ENCODE peak calls at places on chromosomes 7 and 10, in ten cellular contexts. M is tibial artery; G is stomach; B is mammary epithelial cell; I is transverse colon; Y is effector memory CD4-positive, alpha-beta T cell; C is HCT116; S is dorsolateral prefrontal cortex; D is CD4-positive, alpha-beta T cell; X is SJSA1. F is an unnamed sample.

GRCh38 chr7:69078997-69079769 is 519.1 kb upstream of the AUTS2 start:
- DNase-seq in S (peak; percentile 10), G (no peak), D (no peak), C (no peak), I (peak; percentile 7), M (no peak), X (no peak), Y (no peak), B (no peak), F (peak; percentile 15)

GRCh38 chr10:48444861-48445841 is 138.7 kb downstream of the MAPK8 start:
- DNase-seq in C (no peak), D (no peak), X (no peak), G (peak; percentile 25), Y (no peak), I (no peak), M (peak; percentile 56), B (peak; percentile 32), S (no peak), F (no peak)

GRCh38 chr7:45225560-45226335 is 68.2 kb downstream of the RAMP3 start:
- DNase-seq in S (peak; percentile 56), B (no peak), I (no peak), X (no peak), M (no peak), G (no peak), C (no peak), D (no peak), Y (no peak), F (no peak)

GRCh38 chr7:73359746-73360375 is 31.9 kb downstream of the FKBP6 start:
- DNase-seq in B (no peak), M (no peak), G (no peak), C (no peak), D (no peak), X (no peak), S (no peak), I (no peak), Y (no peak), F (no peak)

GRCh38 chr7:45627691-45628456 is 53.7 kb downstream of the ADCY1 start:
- DNase-seq in I (no peak), S (no peak), Y (no peak), X (no peak), B (no peak), M (no peak), C (no peak), D (no peak), G (no peak), F (no peak)

GRCh38 chr7:97479740-97480290 is 252.1 kb upstream of the TAC1 start:
- DNase-seq in S (no peak), B (no peak), I (no peak), C (no peak), X (no peak), M (no peak), G (no peak), Y (no peak), D (no peak), F (no peak)

GRCh38 chr10:100775346-100775745 is 30.0 kb downstream of the PAX2 start:
- DNase-seq in C (no peak), S (no peak), G (no peak), I (no peak), B (no peak), M (no peak), Y (no peak), D (no peak), X (no peak), F (no peak)

GRCh38 chr7:34281260-34281659 is 375.9 kb downstream of the BMPER start:
- DNase-seq in Y (no peak), D (no peak), X (no peak), S (no peak), G (no peak), C (no peak), B (no peak), M (no peak), I (peak; percentile 8), F (no peak)

GRCh38 chr10:132685121-132685891 is 100.6 kb downstream of the NKX6-2 start:
- DNase-seq in I (peak; percentile 35), B (no peak), G (peak; percentile 90), D (no peak), S (peak; percentile 34), C (no peak), X (peak; percentile 58), M (peak; percentile 61), Y (no peak), F (no peak)

GRCh38 chr10:16597656-16598055 is 76.0 kb upstream of the C1QL3 start:
- DNase-seq in G (no peak), S (no peak), D (no peak), B (no peak), Y (no peak), X (peak; percentile 61), M (no peak), C (no peak), I (no peak), F (peak; percentile 1)

GRCh38 chr10:44186150-44186549 is 198.7 kb downstream of the CXCL12 start:
- DNase-seq in S (no peak), I (no peak), G (no peak), Y (no peak), D (no peak), C (no peak), X (no peak), M (no peak), B (no peak), F (no peak)

GRCh38 chr7:21355406-21355874 is 72.4 kb upstream of the SP4 start:
- DNase-seq in X (no peak), M (no peak), S (no peak), C (no peak), B (no peak), I (peak; percentile 33), D (peak; percentile 8), G (no peak), Y (peak; percentile 15), F (no peak)

GRCh38 chr7:131511774-131512535 is 44.5 kb downstream of the PODXL start:
- DNase-seq in M (no peak), B (no peak), I (no peak), S (no peak), X (no peak), Y (no peak), G (no peak), C (no peak), D (no peak), F (no peak)

GRCh38 chr10:69968830-69969229 is 83.8 kb upstream of the MACROH2A2 start:
- DNase-seq in Y (no peak), B (peak; percentile 32), I (no peak), D (no peak), S (no peak), X (no peak), C (peak; percentile 13), G (peak; percentile 18), M (no peak), F (no peak)

GRCh38 chr7:27117687-27118491 is 12.7 kb downstream of the HOXA4 start:
- DNase-seq in S (no peak), I (no peak), D (no peak), C (no peak), B (peak; percentile 39), M (no peak), Y (no peak), G (no peak), X (no peak), F (no peak)
- H3K27me3 ChIP-seq in S (peaks cover 98% of the 10 kb centered on the region), I (no peaks in the 10 kb centered on the region), D (no peaks in the 10 kb centered on the region), C (peaks cover 11% of the 10 kb centered on the region), B (no peaks in the 10 kb centered on the region), M (no peaks in the 10 kb centered on the region), Y (peaks cover 8% of the 10 kb centered on the region), G (peaks cover 92% of the 10 kb centered on the region), X (no peaks in the 10 kb centered on the region), F (peaks cover 97% of the 10 kb centered on the region)

DNA sequence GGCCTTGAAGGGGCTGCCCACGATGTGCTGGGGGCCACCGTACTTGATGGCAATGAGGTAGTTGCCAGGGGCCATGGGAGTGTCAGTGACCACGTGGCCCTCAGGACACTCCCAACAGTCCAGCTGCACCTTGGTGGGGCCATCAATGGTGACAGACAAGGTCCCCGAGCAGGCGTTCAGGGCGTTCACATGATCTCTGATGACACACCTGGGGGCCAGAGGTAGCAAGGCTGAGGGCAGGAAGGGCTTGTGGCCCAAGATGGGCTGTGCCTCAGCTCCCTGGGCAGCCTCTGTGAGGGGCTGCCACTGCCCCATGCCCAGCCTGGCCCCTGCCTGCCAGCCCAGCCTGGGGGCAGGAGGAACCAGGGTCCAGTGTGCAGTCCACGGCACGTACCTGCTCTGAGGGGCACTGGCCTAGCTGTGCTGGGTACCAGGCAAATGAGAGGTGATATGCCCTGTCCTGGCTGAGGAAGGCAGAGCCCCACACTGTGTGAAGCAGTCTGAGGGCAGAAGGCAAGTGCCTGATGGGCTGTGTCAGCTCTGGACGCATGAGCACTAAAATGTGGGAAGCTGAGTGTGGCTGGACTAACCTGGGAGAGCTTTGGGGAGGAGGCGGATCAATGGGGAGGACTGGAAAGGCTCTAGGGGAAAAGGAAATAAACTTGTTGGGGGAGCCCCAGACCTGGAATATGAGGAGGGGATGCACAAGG is 3.5 kb upstream of the KCP start:
- DNase-seq in S (no peak), B (no peak), C (no peak), G (no peak), D (no peak), I (no peak), X (no peak), M (peak; percentile 34), Y (no peak), F (no peak)
- H3K27me3 ChIP-seq in S (peaks cover 47% of the 10 kb centered on the region), B (peaks cover 25% of the 10 kb centered on the region), C (no peaks in the 10 kb centered on the region), G (peaks cover 90% of the 10 kb centered on the region), D (peaks cover 45% of the 10 kb centered on the region), I (peaks cover 62% of the 10 kb centered on the region), X (peaks cover 21% of the 10 kb centered on the region), M (no peaks in the 10 kb centered on the region), Y (peaks cover 29% of the 10 kb centered on the region), F (no peaks in the 10 kb centered on the region)

DNA sequence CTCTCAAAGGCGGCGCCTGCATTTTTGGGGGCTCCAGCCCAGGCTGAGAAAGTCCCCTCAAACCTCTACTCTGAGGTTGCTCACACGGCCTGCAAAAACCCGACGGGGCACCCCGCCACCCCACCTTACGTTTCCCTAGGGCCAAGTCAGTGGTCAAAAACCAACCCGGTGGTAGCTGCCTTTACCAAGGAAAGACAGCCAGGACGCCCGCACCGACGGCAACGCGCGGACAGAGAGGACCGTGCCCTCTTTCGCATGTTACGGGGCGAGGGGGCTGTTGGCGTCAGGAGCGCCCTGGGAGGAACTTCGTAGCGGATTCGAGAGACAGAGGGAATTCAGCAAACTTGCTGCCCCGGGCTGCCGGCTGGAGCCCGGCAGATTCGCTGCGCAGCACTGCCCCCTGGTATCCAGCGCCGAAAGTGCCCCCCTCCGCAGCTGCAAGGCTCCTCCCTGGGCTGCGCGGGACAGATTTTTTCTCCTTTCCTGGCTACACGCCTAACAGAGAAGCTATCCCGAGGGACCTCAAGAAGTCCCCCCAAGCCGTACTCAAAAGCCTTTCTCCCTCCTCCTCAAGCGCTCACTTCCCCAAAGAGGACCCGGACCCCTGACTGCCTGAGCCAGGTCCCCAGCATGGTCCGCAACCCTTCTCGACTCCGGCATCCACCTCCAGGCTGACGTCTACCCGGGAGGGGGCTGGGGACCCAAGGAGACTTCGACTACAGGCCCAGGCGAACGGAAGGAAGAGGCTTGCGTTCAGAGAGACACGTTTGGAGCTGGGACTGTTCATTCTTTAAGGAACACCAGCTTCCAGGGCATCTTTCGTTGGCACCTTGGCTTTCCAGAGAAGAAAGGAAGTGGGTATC is 27.7 kb upstream of the VAX1 start:
- DNase-seq in B (peak; percentile 36), G (no peak), C (peak; percentile 33), D (no peak), S (no peak), M (peak; percentile 65), I (peak; percentile 29), Y (no peak), X (peak; percentile 42), F (peak; percentile 59)
- H3K27me3 ChIP-seq in B (peaks cover 59% of the 10 kb centered on the region), G (peaks cover 100% of the 10 kb centered on the region), C (peaks cover 8% of the 10 kb centered on the region), D (peaks cover 95% of the 10 kb centered on the region), S (peaks cover 82% of the 10 kb centered on the region), M (peaks cover 3% of the 10 kb centered on the region), I (peaks cover 100% of the 10 kb centered on the region), Y (peaks cover 74% of the 10 kb centered on the region), X (peaks cover 96% of the 10 kb centered on the region), F (peaks cover 99% of the 10 kb centered on the region)

DNA sequence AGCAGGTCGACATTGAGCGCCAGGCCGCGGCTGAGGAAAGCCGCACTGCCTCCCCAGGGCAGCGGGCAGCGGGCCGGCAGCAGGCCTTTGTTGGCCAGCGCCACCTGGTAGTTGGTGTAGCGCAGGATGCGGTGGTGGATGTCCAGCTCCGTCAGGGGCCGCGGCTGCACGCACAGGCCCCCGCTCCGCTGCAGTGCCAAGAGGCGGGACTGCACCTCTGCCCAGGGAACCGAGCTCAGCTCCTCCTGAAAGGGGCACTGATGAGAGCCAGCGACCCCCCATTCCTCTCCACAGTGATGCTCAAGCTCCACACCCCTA is 5.2 kb downstream of the ATG9B start:
- DNase-seq in X (no peak), B (no peak), C (no peak), G (no peak), Y (no peak), S (peak; percentile 40), D (no peak), I (no peak), M (no peak), F (no peak)
- H3K27me3 ChIP-seq in X (peaks cover 46% of the 10 kb centered on the region), B (peaks cover 4% of the 10 kb centered on the region), C (no peaks in the 10 kb centered on the region), G (peaks cover 84% of the 10 kb centered on the region), Y (peaks cover 2% of the 10 kb centered on the region), S (peaks cover 5% of the 10 kb centered on the region), D (peaks cover 7% of the 10 kb centered on the region), I (peaks cover 44% of the 10 kb centered on the region), M (no peaks in the 10 kb centered on the region), F (peaks cover 3% of the 10 kb centered on the region)

F was measured in NT2/D1.